ENCODE peak calls at places on chromosomes 6 and 20, in five cellular contexts. O is left lung, F is uterus, B is brain microvascular endothelial cell, U is pancreas. R is an unnamed sample. For H3K27me3, the result is how much of the 10 kb centered on the place peaks cover.

GRCh38 chr6:85641916-85642773 is 541 bp downstream of the SYNCRIP start:
- DNase-seq in O (peak), F (peak), B (peak), U (peak), R (peak)

GRCh38 chr20:32460231-32460630 is 102.1 kb downstream of the ASXL1 start:
- DNase-seq in O (no peak), F (no peak), B (no peak), U (no peak), R (no peak)

GRCh38 chr6:93721386-93722048 is 302.2 kb upstream of the EPHA7 start:
- DNase-seq in O (no peak), F (no peak), B (peak), U (no peak), R (no peak)

GRCh38 chr6:170080169-170080827 is 210.6 kb downstream of the DLL1 start:
- DNase-seq in O (peak), F (peak), B (no peak), U (no peak), R (peak)

GRCh38 chr6:92911301-92911700 is 508.1 kb downstream of the EPHA7 start:
- DNase-seq in O (no peak), F (no peak), B (no peak), U (no peak), R (no peak)

GRCh38 chr6:134117409-134117808 is 65.0 kb upstream of the SLC2A12 start:
- DNase-seq in O (no peak), F (no peak), B (peak), U (no peak), R (no peak)

GRCh38 chr6:43608310-43608763 is 20.7 kb downstream of the GTPBP2 start:
- DNase-seq in O (no peak), F (peak), B (peak), U (peak), R (peak)

GRCh38 chr20:12241065-12241464 is 323.4 kb downstream of the BTBD3 start:
- DNase-seq in O (no peak), F (no peak), B (no peak), U (no peak), R (no peak)

GRCh38 chr6:35024601-35025054 is 116.5 kb downstream of the TCP11 start:
- DNase-seq in O (peak), F (no peak), B (peak), U (peak), R (no peak)

GRCh38 chr20:18287546-18287914 is 797 bp upstream of the ZNF133 start:
- DNase-seq in O (peak), F (peak), B (no peak), U (no peak), R (no peak)

GRCh38 chr6:41411961-41412360 is 76.6 kb downstream of the NCR2 start:
- DNase-seq in O (no peak), F (no peak), B (no peak), U (no peak), R (no peak)

GRCh38 chr6:160971151-160971550 is 20.4 kb upstream of the MAP3K4 start:
- DNase-seq in O (no peak), F (no peak), B (no peak), U (no peak), R (no peak)

GRCh38 chr20:53642196-53643030 is 48.8 kb upstream of the ZNF217 start:
- DNase-seq in O (peak), F (no peak), B (peak), U (peak), R (no peak)

GRCh38 chr6:101926149-101926925 is 532.8 kb downstream of the GRIK2 start:
- DNase-seq in O (no peak), F (no peak), B (no peak), U (no peak), R (no peak)

GRCh38 chr20:19887566-19888268 is 129.4 kb upstream of the NAA20 start:
- DNase-seq in O (no peak), F (no peak), B (no peak), U (no peak), R (peak)

DNA sequence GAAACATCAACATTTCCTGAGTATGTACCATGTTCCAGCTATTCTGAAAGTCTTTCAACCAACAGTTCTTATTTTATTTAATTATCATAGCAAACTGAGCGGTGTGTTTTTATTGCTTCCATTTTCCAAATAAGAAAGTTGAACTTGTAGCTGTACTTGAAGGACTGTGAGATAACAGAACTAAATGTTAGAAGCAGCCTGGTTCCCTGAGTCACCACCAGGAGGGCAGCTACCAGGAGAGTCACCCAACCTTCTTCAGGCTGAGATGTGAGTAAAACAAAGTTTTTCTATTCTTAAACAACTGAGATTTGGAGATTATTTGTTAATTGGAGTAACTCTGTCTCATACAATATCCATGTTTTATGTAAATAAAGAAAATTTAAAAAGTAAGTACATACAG is 403.4 kb downstream of the PKHD1 start:
- DNase-seq in O (no peak), F (no peak), B (no peak), U (no peak), R (no peak)
- TF ChIP-seq CTCF in O (no peak), F (no peak), B (no peak), U (no peak), R (no peak)

DNA sequence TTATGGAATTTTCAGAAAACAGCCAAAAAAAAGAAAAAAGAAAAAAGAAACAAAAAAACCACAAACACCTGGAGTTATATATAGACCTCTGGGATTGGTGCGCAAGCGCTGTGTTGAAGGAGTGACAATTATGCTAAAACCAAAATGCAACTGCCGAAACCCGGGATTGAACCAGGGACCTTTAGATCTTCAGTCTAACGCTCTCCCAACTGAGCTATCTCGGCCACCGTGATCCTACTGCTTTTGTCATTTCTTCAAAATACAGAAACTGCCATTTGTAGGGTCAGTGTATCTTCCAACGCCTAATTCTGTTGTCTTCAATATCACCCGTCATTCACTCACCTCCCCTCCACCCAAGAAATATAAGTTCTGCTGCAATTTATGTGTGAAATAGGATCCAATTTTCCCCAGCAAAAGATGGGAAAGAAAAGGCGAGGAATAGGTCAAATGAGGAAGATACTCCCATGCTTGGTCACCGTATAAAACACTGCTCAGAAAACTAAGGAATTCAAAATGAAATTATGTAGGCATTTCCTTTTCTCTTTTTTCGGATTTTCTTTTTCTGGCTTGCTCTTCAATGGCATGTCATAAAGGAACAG is 116.0 kb downstream of the TRIM27 start:
- DNase-seq in O (no peak), F (no peak), B (peak), U (no peak), R (no peak)
- H3K27me3 ChIP-seq in O (half or more), F (half or more), B (under half), U (under half), R (half or more)

DNA sequence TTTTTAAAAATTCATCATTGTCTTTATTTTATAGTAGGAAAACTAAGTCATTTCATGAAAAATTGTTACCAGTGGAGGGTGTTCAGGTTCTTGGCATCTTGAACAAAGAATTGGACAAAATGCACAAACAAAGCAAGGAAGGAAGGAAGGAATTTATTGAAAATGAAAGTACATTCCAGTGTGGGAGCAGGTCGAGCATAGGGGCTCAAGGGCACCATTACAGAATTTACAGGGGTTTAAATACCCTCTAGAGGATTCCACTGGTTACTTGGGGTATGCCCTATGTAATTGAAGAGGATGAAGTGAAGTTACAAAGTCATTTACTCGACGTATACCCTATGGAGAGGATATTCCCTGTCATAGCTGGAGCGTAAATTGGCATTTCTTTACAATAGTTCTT is 37.4 kb upstream of the HDAC2 start:
- DNase-seq in O (no peak), F (no peak), B (no peak), U (no peak), R (no peak)
- H3K4me3 ChIP-seq in O (no peak), F (no peak), B (no peak), U (no peak), R (no peak)

DNA sequence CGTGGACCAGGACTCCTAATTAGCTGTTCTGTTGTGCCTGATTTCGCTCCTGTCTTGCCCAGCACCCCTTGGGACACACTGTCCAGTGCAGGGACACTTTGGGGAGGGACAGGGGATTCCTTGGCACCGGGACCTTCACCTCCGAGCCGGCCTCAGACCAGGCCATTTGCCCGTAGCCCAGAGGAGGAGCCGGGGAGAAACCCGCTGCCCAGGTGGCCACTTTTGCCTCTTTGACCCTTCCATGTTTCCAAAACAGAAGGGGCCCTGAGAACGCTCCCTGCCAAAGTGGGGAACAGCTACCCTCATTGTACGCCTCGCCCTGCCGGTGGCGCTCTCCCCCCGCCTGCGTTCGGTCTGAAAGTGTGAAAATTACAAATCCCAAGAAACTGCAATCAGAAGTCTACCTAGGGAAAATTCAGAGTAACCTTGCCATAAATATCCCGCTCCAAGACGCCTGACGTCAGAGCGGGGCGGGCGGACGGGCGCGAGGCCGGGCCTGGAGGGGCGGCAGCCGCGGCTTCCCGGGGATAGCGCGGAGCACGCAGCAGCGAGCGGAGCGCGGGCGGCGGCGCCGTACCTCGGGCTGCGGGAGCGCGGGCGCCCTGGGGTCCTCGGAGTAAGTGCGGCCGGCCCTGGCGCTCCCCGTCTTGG is at the start of gene DAAM2:
- DNase-seq in O (peak), F (peak), B (no peak), U (peak), R (peak)
- TF ChIP-seq CTCF in O (no peak), F (peak), B (peak), U (no peak), R (no peak)

DNA sequence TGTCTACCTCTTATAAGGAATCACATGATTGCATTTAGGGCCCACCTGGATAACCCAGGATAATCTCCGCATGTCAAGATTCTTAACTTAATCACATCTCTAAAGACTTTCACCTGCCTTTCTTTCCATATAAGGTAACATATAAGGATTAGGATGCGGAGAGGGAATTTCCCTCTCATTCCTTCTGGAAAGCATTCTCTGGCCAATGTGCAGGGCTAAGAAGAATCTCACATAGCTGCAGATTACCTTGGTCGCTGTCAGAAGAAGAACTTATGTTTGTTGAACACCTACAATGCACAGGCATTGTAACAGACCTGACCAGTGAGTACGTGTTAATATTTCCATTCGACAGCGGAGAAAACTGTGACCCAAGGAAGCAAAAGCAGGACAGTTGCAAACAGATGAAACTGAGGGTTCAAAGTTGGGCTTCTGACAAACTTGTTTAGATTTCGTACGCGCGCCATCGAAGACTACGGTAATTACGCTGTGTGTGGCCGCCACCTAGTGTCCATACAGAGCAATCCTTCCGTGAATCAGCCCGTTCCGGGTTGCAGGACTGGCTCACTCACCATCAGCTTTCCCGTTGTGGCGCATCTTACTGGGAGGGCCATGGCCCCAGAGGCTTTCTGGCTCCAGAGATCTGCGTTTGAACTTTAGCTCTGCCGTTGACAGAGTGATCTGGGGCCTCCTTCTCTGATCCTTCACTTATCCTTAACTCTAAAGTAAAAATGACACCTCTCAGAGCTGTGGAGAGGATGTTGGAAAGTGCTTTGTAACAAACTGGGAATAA is 9.5 kb downstream of the C20orf202 start:
- DNase-seq in O (peak), F (peak), B (peak), U (peak), R (peak)
- H3K27me3 ChIP-seq in O (under half), F (under half), B (under half), U (under half), R (under half)

DNA sequence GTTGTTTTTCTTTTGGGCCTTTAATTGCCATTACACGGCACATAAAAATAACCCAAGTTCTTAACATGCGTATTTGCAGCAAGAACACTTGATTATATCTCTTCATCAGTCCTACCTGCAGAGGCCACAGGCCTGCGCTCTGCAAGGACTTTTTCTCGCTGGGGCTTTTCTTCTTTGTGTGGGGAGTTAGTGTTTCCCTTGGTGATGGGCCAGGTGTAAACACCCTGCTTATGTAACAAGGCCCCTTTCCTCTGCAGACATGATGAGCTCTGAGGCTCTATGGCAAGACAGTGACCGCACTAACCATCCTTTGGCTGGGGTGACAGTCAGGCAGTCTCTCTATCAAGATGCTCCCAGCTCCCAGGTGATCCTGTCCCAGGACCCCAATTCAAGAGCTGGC is 97.8 kb upstream of the PCSK2 start:
- DNase-seq in O (no peak), F (no peak), B (no peak), U (no peak), R (no peak)
- H3K4me3 ChIP-seq in O (no peak), F (no peak), B (no peak), U (no peak), R (no peak)

DNA sequence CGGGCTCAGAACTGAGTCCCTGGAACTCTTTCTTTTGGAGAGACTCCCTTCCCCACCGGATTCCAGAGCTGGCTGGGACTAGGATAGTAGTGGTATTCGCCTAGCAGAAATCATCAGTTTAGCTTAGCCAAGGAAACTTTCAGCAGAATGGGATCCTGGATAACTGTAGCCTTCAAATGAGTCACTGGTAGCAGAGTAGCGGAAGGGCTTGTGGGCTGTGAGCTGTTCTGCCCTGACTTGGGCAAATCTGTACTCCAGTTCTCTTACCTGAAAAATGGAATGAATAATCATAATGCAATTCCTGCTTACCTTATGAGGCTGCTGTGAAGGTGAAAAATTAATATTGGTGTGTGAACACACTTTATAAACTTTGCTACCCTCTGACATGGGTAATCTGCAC is 244.3 kb upstream of the CHD6 start:
- DNase-seq in O (no peak), F (no peak), B (no peak), U (no peak), R (no peak)
- TF ChIP-seq CTCF in O (no peak), F (no peak), B (no peak), U (no peak), R (no peak)

GRCh38 chr20:38729767-38730166 is 5.5 kb downstream of the SLC32A1 start:
- DNase-seq in O (no peak), F (no peak), B (no peak), U (no peak), R (no peak)
- H3K27me3 ChIP-seq in O (half or more), F (half or more), B (half or more), U (under half), R (half or more)

GRCh38 chr20:3753501-3754257 is 13.9 kb downstream of the ADISSP start:
- DNase-seq in O (no peak), F (no peak), B (no peak), U (no peak), R (no peak)

GRCh38 chr20:3751284-3751663 is 16.3 kb downstream of the ADISSP start:
- DNase-seq in O (no peak), F (no peak), B (no peak), U (no peak), R (no peak)

GRCh38 chr20:3753098-3753497 is 14.5 kb downstream of the ADISSP start:
- DNase-seq in O (no peak), F (peak), B (peak), U (peak), R (no peak)

GRCh38 chr20:3751664-3752385 is 15.7 kb downstream of the ADISSP start:
- DNase-seq in O (peak), F (no peak), B (no peak), U (peak), R (no peak)

GRCh38 chr20:3752386-3752759 is 15.2 kb downstream of the ADISSP start:
- DNase-seq in O (no peak), F (no peak), B (no peak), U (no peak), R (no peak)
- H3K4me3 ChIP-seq in O (no peak), F (no peak), B (peak), U (peak), R (peak)